ENCODE peak calls at places on chromosomes 3 and 15, in four cellular contexts. X is GM12878, V is HEK293T, B is HepG2. U is an unnamed sample.

GRCh38 chr15:77023576-77024272 is 28.8 kb downstream of the PSTPIP1 start:
- DNase-seq in X (no peak), V (no peak), B (no peak), U (no peak)

GRCh38 chr3:71202848-71203390 is 380.6 kb downstream of the FOXP1 start:
- DNase-seq in X (no peak), V (no peak), B (no peak), U (no peak)

GRCh38 chr15:86183765-86184491 is 104.3 kb downstream of the AGBL1 start:
- DNase-seq in X (no peak), V (no peak), B (no peak), U (no peak)

GRCh38 chr15:49435201-49435600 is 12.2 kb downstream of the FGF7 start:
- DNase-seq in X (no peak), V (no peak), B (no peak), U (no peak)

GRCh38 chr3:49018707-49019006 is 277 bp upstream of the DALRD3 start:
- DNase-seq in X (no peak), V (no peak), B (no peak), U (no peak)

GRCh38 chr3:105399611-105400010 is 32.9 kb downstream of the ALCAM start:
- DNase-seq in X (no peak), V (no peak), B (no peak), U (no peak)

GRCh38 chr3:160616311-160616710 is 50.9 kb upstream of the KPNA4 start:
- DNase-seq in X (no peak), V (no peak), B (no peak), U (no peak)

GRCh38 chr3:107271787-107272387 is 105.4 kb upstream of the CCDC54 start:
- DNase-seq in X (no peak), V (peak), B (peak), U (no peak)

GRCh38 chr15:40731034-40731433 is 24.0 kb downstream of the RMDN3 start:
- DNase-seq in X (no peak), V (no peak), B (no peak), U (no peak)

GRCh38 chr15:62997441-62997840 is 45.1 kb upstream of the TPM1 start:
- DNase-seq in X (no peak), V (no peak), B (no peak), U (no peak)

GRCh38 chr3:9161298-9161697 is 88.1 kb downstream of the SRGAP3 start:
- DNase-seq in X (no peak), V (no peak), B (no peak), U (no peak)

DNA sequence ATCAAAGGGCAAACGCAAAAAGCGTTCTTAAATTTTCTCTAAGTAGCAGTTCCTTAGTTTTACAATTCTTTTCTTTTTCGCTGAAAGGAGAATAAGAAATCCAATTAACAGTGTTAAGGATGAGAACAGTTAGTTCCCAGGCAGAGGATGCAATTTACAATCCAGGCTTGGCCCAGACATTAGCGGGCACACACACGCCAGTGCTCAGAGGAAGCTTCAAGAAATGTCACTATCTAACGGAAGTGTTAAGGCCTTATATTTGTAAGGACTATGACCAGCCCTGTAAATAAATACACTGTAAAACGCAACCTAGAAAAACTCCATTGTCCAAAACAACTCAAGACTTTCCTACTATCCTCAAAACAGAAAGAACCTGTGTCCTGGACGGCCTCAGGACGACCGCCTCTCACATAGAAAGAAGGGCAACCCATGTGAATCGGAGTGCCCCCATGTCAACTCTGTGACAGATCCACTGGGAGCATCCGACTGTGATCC is 1.3 kb downstream of the ACAP2 start:
- DNase-seq in X (no peak), V (no peak), B (peak), U (peak)
- TF ChIP-seq TARDBP in X (no peak), V (no peak), B (no peak), U (no peak)

GRCh38 chr15:56683925-56684324 is 49.4 kb downstream of the ZNF280D start:
- DNase-seq in X (no peak), V (no peak), B (no peak), U (no peak)
- TF ChIP-seq TARDBP in X (no peak), V (no peak), B (no peak), U (no peak)

GRCh38 chr15:31526916-31527690 is 200.5 kb downstream of the KLF13 start:
- DNase-seq in X (no peak), V (no peak), B (no peak), U (no peak)

GRCh38 chr15:31525296-31525695 is 198.7 kb downstream of the KLF13 start:
- DNase-seq in X (no peak), V (no peak), B (no peak), U (no peak)

GRCh38 chr15:31523655-31524049 is 197.0 kb downstream of the KLF13 start:
- DNase-seq in X (no peak), V (no peak), B (peak), U (no peak)

GRCh38 chr15:31528846-31529245 is 202.2 kb downstream of the KLF13 start:
- DNase-seq in X (no peak), V (no peak), B (no peak), U (no peak)

GRCh38 chr15:31525988-31526665 is 199.5 kb downstream of the KLF13 start:
- DNase-seq in X (no peak), V (no peak), B (no peak), U (no peak)
- TF ChIP-seq TARDBP in X (no peak), V (no peak), B (no peak), U (no peak)

GRCh38 chr15:90967206-90967605 is 12.5 kb downstream of the RCCD1 start:
- DNase-seq in X (no peak), V (no peak), B (no peak), U (no peak)

GRCh38 chr15:90974216-90974615 is 19.5 kb downstream of the RCCD1 start:
- DNase-seq in X (no peak), V (no peak), B (no peak), U (no peak)

GRCh38 chr15:90972133-90972532 is 17.4 kb downstream of the RCCD1 start:
- DNase-seq in X (no peak), V (no peak), B (no peak), U (no peak)

GRCh38 chr15:90968434-90968833 is 13.8 kb downstream of the RCCD1 start:
- DNase-seq in X (no peak), V (no peak), B (no peak), U (no peak)

GRCh38 chr15:90970274-90970673 is 15.6 kb downstream of the RCCD1 start:
- DNase-seq in X (no peak), V (no peak), B (no peak), U (no peak)
- TF ChIP-seq TARDBP in X (no peak), V (no peak), B (no peak), U (no peak)

DNA sequence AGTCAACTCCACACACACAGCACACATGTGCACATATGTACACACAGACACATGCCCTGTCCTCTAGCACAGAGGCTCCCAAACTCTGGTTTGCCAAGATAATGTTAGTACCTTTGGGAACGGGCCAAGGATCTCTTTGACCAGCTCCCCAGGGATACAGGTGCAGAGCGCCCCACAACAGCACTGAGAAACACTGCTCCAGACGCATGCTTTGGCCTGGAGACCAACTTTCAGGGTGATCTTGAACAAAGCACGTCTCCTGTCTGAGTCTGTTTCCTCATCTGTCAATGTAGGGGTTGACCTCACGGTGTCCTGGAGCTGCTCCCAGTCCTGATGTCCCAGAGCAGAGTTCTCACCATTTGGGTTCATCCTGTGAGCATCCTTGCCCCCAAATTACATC is 15.9 kb upstream of the SKOR1 start:
- DNase-seq in X (no peak), V (no peak), B (no peak), U (no peak)
- TF ChIP-seq TARDBP in X (no peak), V (no peak), B (no peak), U (no peak)

GRCh38 chr3:187400756-187401155 is 32.6 kb downstream of the RTP4 start:
- DNase-seq in X (no peak), V (no peak), B (no peak), U (no peak)
- TF ChIP-seq TARDBP in X (no peak), V (no peak), B (no peak), U (no peak)

DNA sequence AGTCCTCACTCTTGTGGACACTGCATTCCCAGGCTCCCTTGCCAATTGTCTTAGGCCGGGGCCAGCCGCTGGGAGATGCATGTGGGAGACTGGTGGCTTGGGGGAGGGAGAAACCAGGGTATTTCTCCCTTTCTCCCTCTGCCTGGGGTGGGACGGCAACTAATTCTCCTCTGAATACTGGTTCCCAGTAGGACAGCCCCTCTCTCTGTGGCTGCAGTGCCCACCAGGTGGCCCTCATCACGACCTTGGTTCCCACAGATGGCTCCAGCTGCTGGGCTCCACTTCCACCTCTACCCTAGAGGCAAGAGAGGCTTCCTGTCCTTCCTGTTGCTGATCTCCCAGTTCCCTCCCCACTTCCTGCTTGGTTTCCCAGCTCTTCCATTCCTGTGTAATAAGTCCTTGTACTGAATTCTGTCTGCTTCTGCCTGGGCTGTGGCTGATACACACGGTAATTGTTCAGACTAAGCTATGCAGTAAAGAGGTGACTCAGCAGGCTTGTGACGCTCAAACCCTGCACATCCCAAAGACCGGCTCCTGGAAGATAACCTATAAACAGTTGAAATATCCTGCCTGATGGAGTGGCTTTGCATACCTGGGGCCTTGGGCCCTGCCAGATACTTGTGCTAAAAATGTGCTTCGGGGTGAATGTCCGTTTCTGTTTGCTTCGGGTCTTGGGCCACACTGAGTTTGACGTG is 20.4 kb upstream of the COPG1 start:
- DNase-seq in X (no peak), V (no peak), B (peak), U (peak)
- TF ChIP-seq TARDBP in X (no peak), V (no peak), B (no peak), U (no peak)

GRCh38 chr3:150147776-150148175 is 177.1 kb upstream of the PFN2 start:
- DNase-seq in X (no peak), V (no peak), B (no peak), U (no peak)

GRCh38 chr3:150146891-150147761 is 176.4 kb upstream of the PFN2 start:
- DNase-seq in X (no peak), V (no peak), B (no peak), U (no peak)

GRCh38 chr3:150149651-150150051 is 179.0 kb upstream of the PFN2 start:
- DNase-seq in X (no peak), V (no peak), B (no peak), U (no peak)

GRCh38 chr3:150150633-150151032 is 179.9 kb upstream of the PFN2 start:
- DNase-seq in X (no peak), V (no peak), B (no peak), U (no peak)

DNA sequence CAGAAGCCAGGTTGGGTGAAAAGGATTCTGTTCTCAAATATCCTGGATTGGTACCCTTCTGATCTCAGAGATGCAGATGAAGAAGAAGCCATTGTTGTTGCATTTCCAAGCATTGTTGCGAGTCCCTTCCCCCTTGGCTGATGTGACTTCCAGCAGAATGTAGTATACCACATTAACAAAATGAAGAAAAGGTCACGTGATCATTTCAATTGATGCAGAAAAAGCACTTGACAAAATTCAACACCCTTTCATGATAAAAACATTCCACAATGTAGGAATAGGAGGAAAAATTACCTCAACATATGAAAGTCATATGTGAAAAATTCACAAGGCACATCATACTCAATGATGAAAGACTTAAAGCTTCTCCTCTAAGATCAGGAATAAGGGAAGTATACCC is 181.9 kb upstream of the PFN2 start:
- DNase-seq in X (no peak), V (no peak), B (no peak), U (no peak)
- TF ChIP-seq TARDBP in X (no peak), V (no peak), B (no peak), U (no peak)

U was measured in K562.